ENCODE peak calls at places on chromosome 3, in four cellular contexts. J is small intestine; L is CD4-positive, CD25-positive, alpha-beta regulatory T cell; A is H9. H is an unnamed sample.

GRCh38 chr3:38782148-38782547 is 33.9 kb downstream of the SCN10A start:
- DNase-seq in J (no peak), L (no peak), A (no peak), H (no peak)

GRCh38 chr3:16240229-16241023 is 24.3 kb downstream of the DPH3 start:
- DNase-seq in J (no peak), L (peak; percentile 39), A (no peak), H (no peak)

GRCh38 chr3:109973733-109974132 is 636.4 kb upstream of the DPPA4 start:
- DNase-seq in J (no peak), L (no peak), A (no peak), H (no peak)

GRCh38 chr3:124516333-124516732 is 213.9 kb upstream of the UMPS start:
- DNase-seq in J (no peak), L (no peak), A (no peak), H (no peak)

GRCh38 chr3:179266701-179267211 is 15.8 kb upstream of the KCNMB3 start:
- DNase-seq in J (no peak), L (no peak), A (no peak), H (no peak)

GRCh38 chr3:169245631-169246030 is 417.9 kb downstream of the MECOM start:
- DNase-seq in J (no peak), L (no peak), A (no peak), H (no peak)

GRCh38 chr3:127762077-127762786 is 60.1 kb downstream of the MGLL start:
- DNase-seq in J (no peak), L (peak; percentile 41), A (no peak), H (peak; percentile 51)

GRCh38 chr3:42501321-42501680 is 1.1 kb upstream of the VIPR1 start:
- DNase-seq in J (no peak), L (no peak), A (peak; percentile 74), H (peak; percentile 10)

GRCh38 chr3:11661827-11662226 is 18.1 kb upstream of the VGLL4 start:
- DNase-seq in J (peak; percentile 54), L (no peak), A (no peak), H (no peak)

GRCh38 chr3:156675744-156676466 is 1.5 kb downstream of the TIPARP start:
- DNase-seq in J (peak; percentile 78), L (peak; percentile 23), A (no peak), H (peak; percentile 25)

GRCh38 chr3:46943237-46944187 is 33.0 kb downstream of the CCDC12 start:
- DNase-seq in J (peak; percentile 88), L (no peak), A (no peak), H (peak; percentile 69)

GRCh38 chr3:55750525-55750924 is 263.4 kb upstream of the WNT5A start:
- DNase-seq in J (no peak), L (no peak), A (no peak), H (peak; percentile 10)

GRCh38 chr3:24168977-24169376 is 223.9 kb downstream of the NR1D2 start:
- DNase-seq in J (no peak), L (no peak), A (no peak), H (no peak)

GRCh38 chr3:126499401-126499800 is 18.2 kb downstream of the UROC1 start:
- DNase-seq in J (no peak), L (no peak), A (no peak), H (no peak)

GRCh38 chr3:126496894-126497850 is 20.4 kb downstream of the UROC1 start:
- DNase-seq in J (no peak), L (peak; percentile 37), A (no peak), H (no peak)

GRCh38 chr3:126498936-126499335 is 18.6 kb downstream of the UROC1 start:
- DNase-seq in J (no peak), L (peak; percentile 24), A (peak; percentile 71), H (no peak)

GRCh38 chr3:126500016-126500415 is 17.6 kb downstream of the UROC1 start:
- DNase-seq in J (no peak), L (no peak), A (no peak), H (no peak)

GRCh38 chr3:126497936-126498335 is 19.6 kb downstream of the UROC1 start:
- DNase-seq in J (no peak), L (no peak), A (no peak), H (no peak)
- H3K4me1 ChIP-seq in J (no peaks in the 10 kb centered on the region), L (no peaks in the 10 kb centered on the region), A (peaks cover 3% of the 10 kb centered on the region), H (no peaks in the 10 kb centered on the region)

DNA sequence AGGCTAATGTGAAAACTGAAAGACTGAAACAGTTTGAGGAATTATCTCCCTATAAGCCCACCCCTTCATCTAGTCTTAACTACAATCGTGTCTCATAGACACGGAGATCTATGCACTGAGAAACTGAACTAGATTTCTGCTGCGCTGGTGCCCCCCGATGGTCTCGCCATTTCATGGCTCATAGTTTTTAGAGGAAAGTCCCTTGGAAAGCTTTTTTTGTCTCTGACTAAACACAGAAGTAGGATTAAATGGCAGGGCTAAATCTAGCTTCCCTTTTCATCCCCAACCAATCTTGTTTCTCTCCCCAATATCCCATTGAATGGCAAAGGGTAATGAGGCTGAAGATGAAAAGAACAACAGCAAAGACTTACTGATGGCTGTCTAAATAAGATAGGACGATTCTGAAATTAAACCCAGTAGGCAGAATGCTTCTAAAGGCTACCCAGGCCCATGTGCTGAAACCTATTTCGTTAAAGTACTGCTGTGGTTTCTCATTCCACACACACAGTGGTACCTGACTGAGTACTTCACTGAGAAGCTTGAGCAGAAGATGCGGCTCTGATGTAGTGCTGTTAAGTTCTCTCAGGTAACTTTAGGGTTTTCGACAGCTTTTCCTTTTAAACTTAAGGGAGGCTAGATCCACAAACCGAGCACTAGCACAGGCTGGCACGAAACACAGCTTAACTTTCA is 142.7 kb downstream of the GADL1 start:
- DNase-seq in J (no peak), L (peak; percentile 44), A (no peak), H (peak; percentile 22)
- H3K27ac ChIP-seq in J (no peak overlapping the region), L (no peak overlapping the region), A (no peak overlapping the region), H (no peak overlapping the region)

GRCh38 chr3:149375164-149375823 is 2.2 kb downstream of the TM4SF1 start:
- DNase-seq in J (no peak), L (no peak), A (no peak), H (no peak)

GRCh38 chr3:149376728-149377407 is 581 bp downstream of the TM4SF1 start:
- DNase-seq in J (no peak), L (no peak), A (no peak), H (no peak)

GRCh38 chr3:149373235-149374125 is 4.0 kb downstream of the TM4SF1 start:
- DNase-seq in J (no peak), L (no peak), A (no peak), H (no peak)

GRCh38 chr3:149375824-149376196 is 1.6 kb downstream of the TM4SF1 start:
- DNase-seq in J (no peak), L (no peak), A (no peak), H (no peak)

DNA sequence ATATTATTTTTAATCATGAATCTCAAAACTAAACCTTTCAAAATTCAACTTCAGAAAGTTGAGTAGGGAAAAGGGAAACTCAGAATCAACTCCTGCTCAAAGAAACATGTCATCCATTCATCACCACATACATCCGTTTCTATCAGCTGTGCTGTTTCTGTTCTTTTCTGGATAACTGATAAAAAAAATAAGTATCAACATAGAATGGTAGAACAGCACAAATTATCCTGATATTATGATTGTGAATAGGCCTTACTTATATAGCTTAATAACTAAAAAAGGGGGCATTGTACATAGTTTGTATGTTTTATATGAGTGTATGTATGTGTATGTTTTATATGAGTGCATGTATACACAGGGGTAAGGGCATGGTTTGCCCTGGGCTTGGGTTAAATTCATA is 3.1 kb downstream of the TM4SF1 start:
- DNase-seq in J (no peak), L (no peak), A (no peak), H (no peak)
- H3K4me1 ChIP-seq in J (no peaks in the 10 kb centered on the region), L (no peaks in the 10 kb centered on the region), A (peaks cover 2% of the 10 kb centered on the region), H (peaks cover 33% of the 10 kb centered on the region)

DNA sequence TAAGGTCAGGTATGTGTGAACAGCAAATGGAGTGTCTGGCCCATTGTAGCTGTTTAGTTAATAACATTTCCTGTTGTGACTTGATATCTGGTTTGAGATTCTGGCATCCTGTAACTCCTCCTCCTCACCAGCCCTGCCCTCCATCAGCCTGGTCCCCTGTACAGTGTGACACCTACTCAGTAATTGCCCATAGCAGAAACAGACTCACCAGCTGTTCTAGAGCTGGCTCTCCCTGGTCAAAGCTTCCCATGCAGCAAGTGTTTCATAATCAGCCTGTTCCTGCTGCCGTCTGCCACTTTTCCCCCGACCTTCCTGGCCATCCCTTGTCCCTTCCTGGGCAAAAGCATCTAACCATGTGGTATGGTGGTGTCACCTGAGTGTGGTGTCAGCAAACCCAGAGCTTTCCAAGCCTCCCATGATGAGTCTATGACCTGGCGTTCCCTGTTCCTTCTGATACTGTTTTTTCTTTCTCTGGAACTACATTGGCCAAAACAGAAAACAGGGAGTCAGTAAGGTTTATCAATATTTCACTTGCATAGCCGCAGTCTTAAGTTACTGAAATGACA is 55.4 kb downstream of the B3GALNT1 start:
- DNase-seq in J (no peak), L (no peak), A (no peak), H (no peak)
- H3K27ac ChIP-seq in J (no peak overlapping the region), L (no peak overlapping the region), A (no peak overlapping the region), H (no peak overlapping the region)

DNA sequence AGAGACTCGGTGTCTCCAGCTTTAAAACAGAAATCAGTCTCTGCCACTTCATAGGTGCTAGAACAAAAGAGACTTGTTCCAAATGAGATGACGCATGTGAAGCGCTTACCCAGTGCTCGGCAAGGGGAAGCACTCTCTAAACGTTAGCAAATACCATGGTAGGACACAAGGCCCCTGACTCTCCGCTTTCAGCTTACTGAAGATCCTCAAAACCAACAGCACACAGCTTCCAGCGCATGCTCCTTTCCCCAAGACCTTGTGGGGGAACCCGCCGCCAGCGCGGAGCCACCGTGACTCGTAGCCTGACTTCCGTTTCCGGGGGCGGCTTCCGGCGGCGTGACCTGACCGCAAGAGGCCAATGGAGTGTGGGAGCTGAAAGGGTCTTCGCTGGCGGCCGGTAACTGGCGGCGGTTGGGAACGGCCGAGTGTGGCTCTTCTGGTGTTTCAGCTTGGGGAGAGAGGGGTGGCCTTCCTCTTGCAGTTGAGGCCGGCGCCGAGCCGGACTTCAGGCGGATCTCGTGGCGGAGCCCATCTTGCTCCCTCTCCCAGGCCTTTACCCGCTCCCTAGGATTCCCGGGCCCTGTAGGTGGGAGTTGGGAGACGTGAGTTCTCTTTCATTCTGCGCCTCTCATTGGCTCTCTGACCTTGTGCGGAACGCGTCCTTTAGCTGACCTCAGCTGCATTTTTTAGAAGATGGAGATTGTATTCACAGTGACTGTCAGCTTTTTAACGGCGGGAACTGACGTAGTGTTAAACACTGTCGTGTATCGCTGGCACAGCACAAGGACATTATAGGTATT is at the start of gene THUMPD3:
- DNase-seq in J (peak; percentile 87), L (peak; percentile 95), A (peak; percentile 94), H (peak; percentile 90)
- H3K4me1 ChIP-seq in J (peaks cover 3% of the 10 kb centered on the region), L (peaks cover 16% of the 10 kb centered on the region), A (no peaks in the 10 kb centered on the region), H (peaks cover 22% of the 10 kb centered on the region)

GRCh38 chr3:194691481-194692281 is 6.0 kb downstream of the FAM43A start:
- DNase-seq in J (no peak), L (no peak), A (no peak), H (no peak)
- H3K27ac ChIP-seq in J (no peak overlapping the region), L (no peak overlapping the region), A (no peak overlapping the region), H (no peak overlapping the region)

DNA sequence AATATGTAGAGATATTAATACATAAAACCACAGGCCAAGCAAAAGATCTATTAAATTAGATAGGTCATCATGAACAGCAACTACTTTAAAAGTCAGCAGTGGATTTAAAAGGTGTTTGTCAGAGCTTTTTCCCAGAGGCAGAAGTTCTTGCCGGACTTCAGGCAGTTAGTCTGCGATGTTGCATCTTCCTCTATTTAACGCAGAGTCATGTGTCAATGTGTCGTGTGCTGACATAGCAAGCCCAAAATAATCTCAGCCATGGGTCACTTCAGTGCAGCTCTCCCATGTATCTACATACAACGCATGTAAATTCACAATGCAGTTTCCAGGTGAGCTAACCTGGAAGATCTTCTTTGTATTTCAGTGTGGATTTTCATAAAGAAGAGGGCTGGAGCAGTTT is 8.0 kb upstream of the TMEM212 start:
- DNase-seq in J (no peak), L (no peak), A (no peak), H (no peak)
- H3K4me1 ChIP-seq in J (no peaks in the 10 kb centered on the region), L (no peaks in the 10 kb centered on the region), A (peaks cover 2% of the 10 kb centered on the region), H (peaks cover 3% of the 10 kb centered on the region)

H was measured in transverse colon.